ENCODE peak calls at places on chromosome 15, in six cellular contexts. K is GM12892, F is HepG2, B is K562, D is H1, G is GM12878. O is an unnamed sample.

GRCh38 chr15:95929232-95929846 is 401.2 kb upstream of the NR2F2 start:
- DNase-seq in K (no peak), F (no peak), B (peak), D (no peak), G (peak), O (peak)

GRCh38 chr15:43095243-43095642 is 10.6 kb downstream of the UBR1 start:
- DNase-seq in K (no peak), F (no peak), B (no peak), D (no peak), G (no peak), O (no peak)

GRCh38 chr15:22951381-22952280 is 28.5 kb downstream of the CYFIP1 start:
- DNase-seq in K (no peak), F (no peak), B (no peak), D (no peak), G (no peak), O (no peak)

GRCh38 chr15:70714575-70714974 is 48.8 kb downstream of the UACA start:
- DNase-seq in K (no peak), F (no peak), B (no peak), D (no peak), G (no peak), O (no peak)

GRCh38 chr15:68930268-68931022 is at the start of gene SPESP1:
- DNase-seq in K (no peak), F (no peak), B (no peak), D (no peak), G (no peak), O (peak)

GRCh38 chr15:52326758-52327157 is 31.2 kb upstream of the MYO5C start:
- DNase-seq in K (no peak), F (no peak), B (no peak), D (no peak), G (no peak), O (no peak)

GRCh38 chr15:88108991-88109390 is 147.5 kb downstream of the NTRK3 start:
- DNase-seq in K (no peak), F (no peak), B (no peak), D (no peak), G (no peak), O (no peak)

GRCh38 chr15:38688761-38689160 is 124.1 kb upstream of the RASGRP1 start:
- DNase-seq in K (no peak), F (no peak), B (no peak), D (no peak), G (no peak), O (no peak)

GRCh38 chr15:25501828-25502446 is 63.1 kb upstream of the UBE3A start:
- DNase-seq in K (no peak), F (peak), B (no peak), D (no peak), G (no peak), O (no peak)

GRCh38 chr15:100263031-100263430 is 78.7 kb downstream of the ADAMTS17 start:
- DNase-seq in K (no peak), F (no peak), B (no peak), D (no peak), G (no peak), O (no peak)

GRCh38 chr15:88337993-88338392 is 81.5 kb upstream of the NTRK3 start:
- DNase-seq in K (no peak), F (no peak), B (no peak), D (no peak), G (no peak), O (no peak)

GRCh38 chr15:100111103-100112060 is 230.4 kb downstream of the ADAMTS17 start:
- DNase-seq in K (no peak), F (peak), B (no peak), D (no peak), G (no peak), O (no peak)

GRCh38 chr15:89321521-89322410 is 12.9 kb downstream of the POLG start:
- DNase-seq in K (no peak), F (peak), B (no peak), D (no peak), G (no peak), O (no peak)

GRCh38 chr15:23642413-23643044 is 5.1 kb downstream of the MAGEL2 start:
- DNase-seq in K (peak), F (peak), B (peak), D (peak), G (no peak), O (peak)

DNA sequence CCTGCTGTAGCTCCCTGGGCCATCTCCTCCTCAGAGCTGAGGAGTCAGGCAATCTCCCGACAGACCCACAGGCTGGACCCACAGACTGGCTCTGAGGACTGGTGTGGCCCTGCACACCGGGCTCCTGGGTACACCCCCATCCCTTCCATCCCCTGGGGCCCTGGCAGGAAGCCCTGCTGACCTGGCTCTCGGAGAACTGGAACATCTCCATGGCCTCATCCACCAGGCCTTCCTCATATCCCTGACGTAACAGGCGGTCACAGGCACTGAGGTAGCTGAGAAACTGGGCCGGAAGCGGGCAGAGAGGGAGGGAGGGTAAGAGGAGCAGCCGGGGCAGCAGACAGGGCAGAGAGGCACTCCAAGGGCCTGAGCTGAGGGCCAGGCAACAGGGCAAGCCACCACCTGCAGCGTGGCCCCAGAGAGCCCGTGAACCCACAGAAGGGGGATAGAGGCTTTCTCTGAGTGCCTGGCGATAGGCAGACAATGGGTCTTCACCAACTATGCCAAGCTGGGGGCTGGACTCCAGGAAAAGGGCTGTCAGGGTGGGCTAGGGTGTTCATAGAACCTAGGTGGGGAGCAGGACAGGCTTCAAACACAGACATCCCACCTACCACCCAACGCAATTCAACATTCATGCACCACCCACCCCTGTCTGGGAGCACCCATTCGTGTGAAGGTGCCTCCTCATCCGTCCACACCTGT is 17.9 kb downstream of the KBTBD13 start:
- DNase-seq in K (no peak), F (no peak), B (no peak), D (no peak), G (no peak), O (no peak)
- TF ChIP-seq POLR2AphosphoS5 in K (no peak), F (no peak), B (no peak), D (no peak), G (no peak), O (no peak)

DNA sequence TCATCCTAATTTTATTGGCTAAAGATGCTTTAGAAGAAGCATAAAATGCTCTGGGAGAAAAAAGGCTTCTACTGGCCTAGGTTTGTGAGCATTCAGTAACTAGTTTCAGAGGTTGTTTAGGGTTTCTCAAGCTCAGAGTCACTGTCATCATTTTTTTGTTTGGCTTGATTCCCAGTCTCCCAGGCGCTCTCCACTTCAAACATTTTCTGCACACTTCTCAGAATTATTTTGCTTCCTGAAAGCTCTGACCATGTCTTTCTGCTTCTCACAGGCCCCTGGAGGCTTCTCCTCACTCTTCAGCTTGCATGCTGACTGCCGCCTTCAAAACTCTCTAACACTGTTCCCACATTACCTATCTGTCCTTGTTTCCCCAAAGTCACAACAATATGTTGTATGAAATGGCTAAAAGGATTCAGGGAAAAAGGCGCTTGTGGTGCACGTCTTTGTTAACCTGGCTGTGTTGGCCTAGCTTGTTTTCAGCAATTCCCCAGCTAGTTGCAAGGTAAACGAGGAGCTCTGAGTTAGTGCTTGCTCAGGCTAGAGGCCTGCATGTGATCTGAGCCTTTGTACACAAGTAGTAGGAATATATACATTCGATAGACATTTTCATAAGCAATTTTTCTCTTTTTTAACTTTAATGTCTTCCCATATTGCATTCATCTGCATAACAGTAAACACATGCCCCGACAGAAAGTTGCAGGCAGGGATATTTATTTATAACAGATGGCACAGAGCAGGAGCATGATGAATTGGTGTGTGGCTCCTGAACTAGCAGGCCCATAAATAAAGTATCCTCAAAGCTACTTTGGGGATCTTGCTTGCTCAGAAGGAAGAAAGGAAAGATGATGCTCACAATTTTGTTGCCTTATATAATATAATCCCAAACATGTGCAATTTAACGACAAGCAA is 129.2 kb upstream of the DPH6 start:
- DNase-seq in K (no peak), F (no peak), B (no peak), D (no peak), G (peak), O (no peak)
- TF ChIP-seq TAF1 in K (no peak), F (no peak), B (no peak), D (no peak), G (no peak), O (no peak)

GRCh38 chr15:58771621-58772235 is 626 bp downstream of the MINDY2 start:
- DNase-seq in K (no peak), F (no peak), B (peak), D (no peak), G (no peak), O (peak)

GRCh38 chr15:58770519-58770856 is 614 bp upstream of the MINDY2 start:
- DNase-seq in K (no peak), F (no peak), B (no peak), D (no peak), G (no peak), O (peak)

GRCh38 chr15:58773024-58773423 is 1.9 kb downstream of the MINDY2 start:
- DNase-seq in K (no peak), F (no peak), B (no peak), D (peak), G (no peak), O (no peak)

GRCh38 chr15:58775402-58775801 is 4.3 kb downstream of the MINDY2 start:
- DNase-seq in K (no peak), F (no peak), B (no peak), D (no peak), G (no peak), O (no peak)

GRCh38 chr15:58770857-58771620 is at the start of gene MINDY2:
- DNase-seq in K (peak), F (peak), B (peak), D (peak), G (peak), O (peak)
- TF ChIP-seq POLR2A in K (peak), F (peak), B (peak), D (no peak), G (peak), O (peak)

GRCh38 chr15:40930430-40931299 is 1.5 kb downstream of the DLL4 start:
- DNase-seq in K (no peak), F (peak), B (peak), D (peak), G (no peak), O (no peak)

GRCh38 chr15:40931300-40932142 is 2.4 kb downstream of the DLL4 start:
- DNase-seq in K (no peak), F (no peak), B (no peak), D (no peak), G (no peak), O (no peak)

GRCh38 chr15:40932625-40933519 is 3.7 kb downstream of the DLL4 start:
- DNase-seq in K (no peak), F (peak), B (no peak), D (no peak), G (no peak), O (no peak)

GRCh38 chr15:40933520-40933904 is 4.4 kb downstream of the DLL4 start:
- DNase-seq in K (no peak), F (no peak), B (no peak), D (no peak), G (no peak), O (no peak)

DNA sequence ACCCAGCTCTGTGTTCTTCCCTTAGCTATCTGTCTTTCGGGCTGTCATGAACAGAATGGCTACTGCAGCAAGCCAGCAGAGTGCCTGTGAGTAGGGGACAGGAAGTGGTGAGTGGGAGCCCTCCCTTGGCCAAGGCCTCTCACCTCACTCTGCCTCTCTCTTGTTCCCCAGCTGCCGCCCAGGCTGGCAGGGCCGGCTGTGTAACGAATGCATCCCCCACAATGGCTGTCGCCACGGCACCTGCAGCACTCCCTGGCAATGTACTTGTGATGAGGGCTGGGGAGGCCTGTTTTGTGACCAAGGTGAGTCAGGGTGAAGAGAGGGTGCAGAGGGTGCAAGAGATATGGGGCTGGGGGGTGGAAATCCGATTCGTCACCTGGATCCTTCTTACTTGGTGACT is 3.0 kb downstream of the DLL4 start:
- DNase-seq in K (no peak), F (no peak), B (no peak), D (no peak), G (no peak), O (no peak)
- TF ChIP-seq POLR2AphosphoS5 in K (no peak), F (no peak), B (no peak), D (no peak), G (no peak), O (no peak)

DNA sequence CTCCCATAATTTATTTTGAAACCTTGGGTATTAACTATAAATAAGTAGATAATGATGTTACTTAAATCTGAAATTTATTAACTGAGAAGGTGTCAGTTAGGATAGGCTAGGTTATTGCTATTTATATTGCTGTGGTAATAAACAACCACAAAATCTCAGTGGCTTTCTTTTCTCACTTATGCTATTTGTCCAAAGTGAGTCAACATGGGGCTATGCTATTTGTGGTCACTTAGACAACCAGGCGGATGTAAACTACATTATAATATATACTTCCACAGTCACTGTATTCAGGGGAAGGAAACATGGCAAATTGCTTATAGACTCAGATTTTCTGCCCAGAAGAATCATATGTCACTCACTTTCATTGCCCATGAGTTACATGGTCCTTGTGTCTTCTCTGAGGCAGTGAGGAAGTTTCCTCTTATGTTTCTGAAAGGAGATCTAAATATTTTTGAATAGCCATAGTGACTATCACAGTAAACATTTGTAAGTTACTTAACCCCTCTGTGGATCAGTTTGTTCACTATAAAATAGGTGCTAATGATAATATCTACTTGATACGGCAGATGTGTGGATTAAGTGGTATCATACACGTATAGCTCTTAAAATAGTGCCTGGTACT is 19.8 kb downstream of the HMG20A start:
- DNase-seq in K (no peak), F (no peak), B (no peak), D (no peak), G (peak), O (no peak)
- TF ChIP-seq TAF1 in K (no peak), F (no peak), B (no peak), D (no peak), G (no peak), O (no peak)

DNA sequence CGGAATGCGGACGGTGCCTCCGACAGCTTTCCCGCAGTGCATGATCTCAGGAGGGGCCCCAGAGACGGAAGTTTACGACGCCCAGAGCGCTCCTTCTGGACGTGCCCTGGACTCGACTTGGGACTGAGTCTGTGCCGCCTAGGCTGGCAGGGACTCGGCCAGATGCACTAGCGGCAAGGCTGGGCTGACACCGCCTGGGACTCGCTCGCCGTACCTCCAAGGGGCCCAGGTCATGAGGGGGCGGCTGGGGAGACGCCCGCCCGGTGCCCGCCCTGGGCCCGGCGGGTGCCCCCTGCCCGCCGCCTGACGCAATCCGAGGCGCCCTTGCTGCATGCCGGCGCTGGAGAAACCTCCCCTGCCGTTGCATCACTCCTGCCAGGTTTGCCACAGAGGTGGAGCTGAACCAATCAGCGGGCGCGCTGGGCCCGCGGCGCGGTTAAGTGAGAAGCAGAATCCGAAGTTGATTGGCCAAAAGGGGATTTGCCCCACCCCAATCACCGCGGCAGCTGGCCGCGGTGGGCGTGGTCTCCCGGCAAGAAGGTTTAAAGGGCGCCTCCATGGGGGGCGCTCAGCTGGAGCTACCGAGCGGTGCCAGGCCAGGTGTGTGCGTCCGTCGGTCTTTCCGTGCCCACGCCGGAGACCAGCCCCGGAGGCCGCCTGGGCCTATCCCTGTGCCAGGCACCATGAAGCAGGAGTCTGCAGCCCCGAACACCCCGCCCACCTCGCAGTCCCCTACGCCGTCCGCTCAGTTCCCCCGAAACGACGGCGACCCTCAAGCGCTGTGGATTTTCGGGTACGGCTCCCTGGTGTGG is at the start of gene CHAC1:
- DNase-seq in K (peak), F (no peak), B (peak), D (peak), G (peak), O (peak)
- TF ChIP-seq POLR2A in K (peak), F (no peak), B (peak), D (peak), G (peak), O (peak)

DNA sequence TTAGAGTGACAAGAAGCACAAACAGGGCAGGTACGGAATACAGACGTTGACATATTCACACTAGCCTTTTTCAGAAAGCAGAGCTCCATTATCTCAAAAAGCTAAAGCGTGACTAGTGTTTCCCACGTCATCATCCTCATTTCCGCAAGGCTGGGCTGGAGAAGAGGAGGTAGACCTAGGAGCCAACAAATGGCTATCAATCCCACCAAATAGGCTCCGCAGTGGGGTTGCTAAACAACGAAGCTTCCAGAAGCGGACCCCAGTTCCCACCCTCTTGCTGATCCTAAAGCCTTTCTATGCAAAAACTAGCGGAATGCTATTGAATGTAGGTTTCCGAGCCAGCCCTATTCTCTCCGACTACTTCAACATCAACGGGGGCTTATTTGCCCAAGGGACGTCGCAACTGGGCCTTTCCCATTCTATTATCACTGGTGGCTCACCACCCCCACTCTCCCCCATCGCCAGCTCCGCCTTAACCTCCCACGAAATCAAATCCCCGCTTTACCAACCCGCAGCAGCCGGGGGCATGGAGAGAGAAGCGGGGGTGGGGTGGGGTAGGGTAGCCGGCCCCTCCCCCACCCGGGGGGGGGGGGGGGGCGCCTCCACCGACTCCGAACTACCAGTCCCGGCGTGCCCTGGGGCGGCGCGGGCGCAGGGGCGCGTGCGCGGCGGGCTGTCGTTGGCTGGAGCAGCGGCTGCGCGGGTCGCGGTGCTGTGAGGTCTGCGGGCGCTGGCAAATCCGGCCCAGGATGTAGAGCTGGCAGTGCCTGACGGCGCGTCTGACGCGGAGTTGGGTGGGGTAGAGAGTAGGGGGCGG is at the start of gene MORF4L1:
- DNase-seq in K (peak), F (peak), B (peak), D (peak), G (peak), O (peak)
- TF ChIP-seq POLR2AphosphoS5 in K (no peak), F (no peak), B (no peak), D (no peak), G (no peak), O (no peak)

DNA sequence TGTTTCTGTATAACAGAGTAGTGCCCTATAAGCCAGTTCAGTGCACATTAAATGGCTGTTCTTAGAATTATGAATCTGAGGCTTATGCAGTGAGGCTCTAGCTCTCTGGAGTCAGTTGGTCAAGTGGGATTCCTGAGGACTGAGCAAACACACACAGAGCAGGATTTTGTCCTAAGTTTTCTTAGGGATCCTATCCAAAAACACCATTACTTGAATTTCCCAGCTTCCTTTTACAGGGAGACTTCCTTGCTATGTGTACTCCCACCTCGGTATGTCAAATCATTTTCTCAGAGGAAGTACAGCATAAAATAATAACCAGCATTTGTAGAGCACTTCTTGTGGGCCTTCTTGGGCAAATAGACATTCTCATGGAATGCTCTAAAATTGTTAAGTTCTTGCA is 63.1 kb upstream of the GOLGA6B start:
- DNase-seq in K (no peak), F (no peak), B (no peak), D (no peak), G (no peak), O (no peak)
- TF ChIP-seq TAF1 in K (no peak), F (no peak), B (no peak), D (no peak), G (no peak), O (no peak)